ENCODE peak calls at places on chromosomes 2 and 18, in four cellular contexts. One of them, this sample, is unnamed.

GRCh38 chr2:39542523-39542922 is 105.4 kb upstream of the MAP4K3 start:
- DNase-seq in T-cell: no peak
- DNase-seq in skeletal muscle cell: no peak
- DNase-seq in hepatocyte: no peak
- DNase-seq in this sample: no peak

GRCh38 chr2:241545523-241546473 is 12.7 kb upstream of the BOK start:
- DNase-seq in T-cell: no peak
- DNase-seq in skeletal muscle cell: no peak
- DNase-seq in hepatocyte: no peak
- DNase-seq in this sample: no peak

GRCh38 chr2:6927186-6927585 is 10.0 kb downstream of the RNF144A start:
- DNase-seq in T-cell: no peak
- DNase-seq in skeletal muscle cell: no peak
- DNase-seq in hepatocyte: peak
- DNase-seq in this sample: no peak

GRCh38 chr18:11849845-11850747 is 1.1 kb upstream of the CHMP1B start:
- DNase-seq in T-cell: peak
- DNase-seq in skeletal muscle cell: peak
- DNase-seq in hepatocyte: peak
- DNase-seq in this sample: peak

GRCh38 chr18:6728809-6729246 is 688 bp upstream of the ARHGAP28 start:
- DNase-seq in T-cell: no peak
- DNase-seq in skeletal muscle cell: no peak
- DNase-seq in hepatocyte: no peak
- DNase-seq in this sample: no peak

GRCh38 chr2:134718095-134718955 is 475 bp downstream of the TMEM163 start:
- DNase-seq in T-cell: no peak
- DNase-seq in skeletal muscle cell: no peak
- DNase-seq in hepatocyte: peak
- DNase-seq in this sample: no peak

GRCh38 chr2:75582840-75583239 is 22.1 kb upstream of the EVA1A start:
- DNase-seq in T-cell: no peak
- DNase-seq in skeletal muscle cell: no peak
- DNase-seq in hepatocyte: no peak
- DNase-seq in this sample: no peak

GRCh38 chr18:49813321-49814146 is at the start of gene ACAA2:
- DNase-seq in T-cell: peak
- DNase-seq in skeletal muscle cell: peak
- DNase-seq in hepatocyte: peak
- DNase-seq in this sample: peak

GRCh38 chr2:85760872-85761271 is 7.1 kb downstream of the ATOH8 start:
- DNase-seq in T-cell: no peak
- DNase-seq in skeletal muscle cell: no peak
- DNase-seq in hepatocyte: no peak
- DNase-seq in this sample: no peak

GRCh38 chr2:192544371-192544955 is 349.7 kb upstream of the TMEFF2 start:
- DNase-seq in T-cell: no peak
- DNase-seq in skeletal muscle cell: no peak
- DNase-seq in hepatocyte: no peak
- DNase-seq in this sample: no peak

GRCh38 chr2:101665312-101665711 is 32.2 kb upstream of the MAP4K4 start:
- DNase-seq in T-cell: no peak
- DNase-seq in skeletal muscle cell: no peak
- DNase-seq in hepatocyte: no peak
- DNase-seq in this sample: no peak

GRCh38 chr18:52844323-52844722 is 504.3 kb downstream of the DCC start:
- DNase-seq in T-cell: no peak
- DNase-seq in skeletal muscle cell: no peak
- DNase-seq in hepatocyte: no peak
- DNase-seq in this sample: no peak

GRCh38 chr2:100919316-100919715 is 82.8 kb upstream of the RPL31 start:
- DNase-seq in T-cell: no peak
- DNase-seq in skeletal muscle cell: no peak
- DNase-seq in hepatocyte: no peak
- DNase-seq in this sample: no peak

GRCh38 chr2:26035110-26035728 is 1.3 kb downstream of the RAB10 start:
- DNase-seq in T-cell: no peak
- DNase-seq in skeletal muscle cell: no peak
- DNase-seq in hepatocyte: no peak
- DNase-seq in this sample: no peak

GRCh38 chr18:66728951-66729350 is 125.1 kb upstream of the CDH19 start:
- DNase-seq in T-cell: no peak
- DNase-seq in skeletal muscle cell: no peak
- DNase-seq in hepatocyte: no peak
- DNase-seq in this sample: no peak

GRCh38 chr2:119249311-119249710 is 25.7 kb downstream of the STEAP3 start:
- DNase-seq in T-cell: no peak
- DNase-seq in skeletal muscle cell: no peak
- DNase-seq in hepatocyte: no peak
- DNase-seq in this sample: no peak

GRCh38 chr2:100259991-100260390 is 62.3 kb downstream of the LONRF2 start:
- DNase-seq in T-cell: no peak
- DNase-seq in skeletal muscle cell: no peak
- DNase-seq in hepatocyte: no peak
- DNase-seq in this sample: no peak

GRCh38 chr18:48215876-48216638 is 193.1 kb downstream of the ZBTB7C start:
- DNase-seq in T-cell: no peak
- DNase-seq in skeletal muscle cell: no peak
- DNase-seq in hepatocyte: no peak
- DNase-seq in this sample: no peak

GRCh38 chr2:102262218-102263129 is 48.9 kb upstream of the IL1RL1 start:
- DNase-seq in T-cell: no peak
- DNase-seq in skeletal muscle cell: no peak
- DNase-seq in hepatocyte: no peak
- DNase-seq in this sample: no peak

GRCh38 chr2:30371772-30372373 is 75.2 kb upstream of the LCLAT1 start:
- DNase-seq in T-cell: no peak
- DNase-seq in skeletal muscle cell: no peak
- DNase-seq in hepatocyte: no peak
- DNase-seq in this sample: no peak

GRCh38 chr2:55954306-55955035 is 30.9 kb upstream of the EFEMP1 start:
- DNase-seq in T-cell: no peak
- DNase-seq in skeletal muscle cell: no peak
- DNase-seq in hepatocyte: no peak
- DNase-seq in this sample: no peak

GRCh38 chr2:201858781-201859180 is 52.4 kb downstream of the CDK15 start:
- DNase-seq in T-cell: no peak
- DNase-seq in skeletal muscle cell: no peak
- DNase-seq in hepatocyte: peak
- DNase-seq in this sample: no peak

GRCh38 chr2:170573660-170574059 is 141.5 kb upstream of the SP5 start:
- DNase-seq in T-cell: no peak
- DNase-seq in skeletal muscle cell: no peak
- DNase-seq in hepatocyte: no peak
- DNase-seq in this sample: no peak

GRCh38 chr2:8676191-8676914 is 5.5 kb upstream of the ID2 start:
- DNase-seq in T-cell: no peak
- DNase-seq in skeletal muscle cell: no peak
- DNase-seq in hepatocyte: peak
- DNase-seq in this sample: no peak

GRCh38 chr2:16149349-16150243 is 209.2 kb downstream of the MYCN start:
- DNase-seq in T-cell: no peak
- DNase-seq in skeletal muscle cell: no peak
- DNase-seq in hepatocyte: no peak
- DNase-seq in this sample: no peak

GRCh38 chr2:53630001-53630606 is 137.5 kb upstream of the CHAC2 start:
- DNase-seq in T-cell: no peak
- DNase-seq in skeletal muscle cell: no peak
- DNase-seq in hepatocyte: no peak
- DNase-seq in this sample: no peak

GRCh38 chr2:106105151-106105922 is 88.8 kb downstream of the UXS1 start:
- DNase-seq in T-cell: no peak
- DNase-seq in skeletal muscle cell: no peak
- DNase-seq in hepatocyte: no peak
- DNase-seq in this sample: no peak

GRCh38 chr2:239567786-239568185 is 167.0 kb upstream of the HDAC4 start:
- DNase-seq in T-cell: no peak
- DNase-seq in skeletal muscle cell: no peak
- DNase-seq in hepatocyte: no peak
- DNase-seq in this sample: no peak

GRCh38 chr18:730692-731091 is 18.3 kb upstream of the ENOSF1 start:
- DNase-seq in T-cell: no peak
- DNase-seq in skeletal muscle cell: no peak
- DNase-seq in hepatocyte: no peak
- DNase-seq in this sample: no peak

This sample was measured in SHP77 treated with DMSO at 0.1 percent for 48 hours.